ENCODE peak calls at places on chromosomes 7 and 10, in seven cellular contexts. C is adrenal gland, F is AG09309, M is cardiac muscle cell, I is foreskin fibroblast, U is epithelial cell of esophagus, H is H9. E is an unnamed sample.

GRCh38 chr7:22564511-22565045 is 64.6 kb upstream of the STEAP1B start:
- DNase-seq in I (peak), F (peak), H (no peak), M (no peak), U (peak), C (peak), E (peak)

GRCh38 chr7:147678943-147679342 is 911.6 kb upstream of the C7orf33 start:
- DNase-seq in H (no peak), M (no peak), I (no peak), F (no peak), C (no peak), U (no peak), E (no peak)

GRCh38 chr10:4246881-4247358 is 461.9 kb upstream of the KLF6 start:
- DNase-seq in U (peak), H (no peak), F (peak), M (no peak), I (peak), C (no peak), E (peak)

GRCh38 chr7:50368366-50368765 is 63.9 kb downstream of the IKZF1 start:
- DNase-seq in F (no peak), I (no peak), U (no peak), C (no peak), M (no peak), H (no peak), E (no peak)

GRCh38 chr7:13988765-13989137 is 715 bp downstream of the ETV1 start:
- DNase-seq in H (peak), C (peak), M (peak), F (no peak), U (no peak), I (peak), E (no peak)

GRCh38 chr10:48708144-48708543 is 23.5 kb downstream of the WDFY4 start:
- DNase-seq in M (peak), U (no peak), H (no peak), I (peak), F (no peak), C (no peak), E (no peak)

GRCh38 chr7:55336540-55336939 is 28.6 kb upstream of the LANCL2 start:
- DNase-seq in C (no peak), U (no peak), H (no peak), I (no peak), F (no peak), M (no peak), E (no peak)

GRCh38 chr10:101132636-101133473 is 1.8 kb downstream of the TLX1 start:
- DNase-seq in U (no peak), I (no peak), M (no peak), H (no peak), C (no peak), F (no peak), E (no peak)

GRCh38 chr10:76647276-76647675 is 990.3 kb downstream of the KCNMA1 start:
- DNase-seq in M (no peak), H (no peak), I (peak), C (no peak), U (no peak), F (no peak), E (no peak)

GRCh38 chr10:102612964-102613275 is 31.4 kb upstream of the TRIM8 start:
- DNase-seq in F (no peak), U (no peak), C (no peak), H (no peak), I (no peak), M (no peak), E (no peak)

GRCh38 chr7:120554960-120555571 is 282.1 kb downstream of the KCND2 start:
- DNase-seq in H (peak), F (no peak), M (peak), I (peak), C (peak), U (peak), E (peak)

GRCh38 chr7:3592438-3593134 is 291.5 kb downstream of the SDK1 start:
- DNase-seq in H (no peak), F (no peak), C (no peak), U (no peak), M (no peak), I (peak), E (no peak)

GRCh38 chr10:72819053-72819452 is 74.5 kb upstream of the OIT3 start:
- DNase-seq in U (no peak), F (no peak), I (no peak), H (no peak), M (no peak), C (no peak), E (no peak)

GRCh38 chr10:76282122-76283030 is 851.0 kb downstream of the LRMDA start:
- DNase-seq in M (no peak), U (no peak), F (no peak), C (peak), I (no peak), H (no peak), E (no peak)

GRCh38 chr10:57338823-57339558 is 928.7 kb downstream of the IPMK start:
- DNase-seq in I (peak), H (peak), F (peak), C (peak), U (peak), M (peak), E (peak)

GRCh38 chr7:15046851-15047250 is 144.3 kb upstream of the DGKB start:
- DNase-seq in M (no peak), I (no peak), C (no peak), H (no peak), F (no peak), U (no peak), E (no peak)

GRCh38 chr10:104090597-104090996 is 4.9 kb upstream of the COL17A1 start:
- DNase-seq in I (no peak), M (no peak), U (peak), C (no peak), F (no peak), H (no peak), E (no peak)

GRCh38 chr7:30367561-30367960 is 83.2 kb downstream of the ZNRF2 start:
- DNase-seq in M (no peak), F (no peak), U (no peak), C (no peak), I (no peak), H (no peak), E (no peak)

GRCh38 chr10:94199565-94199964 is 163.2 kb downstream of the NOC3L start:
- DNase-seq in M (no peak), U (peak), H (no peak), F (no peak), C (no peak), I (no peak), E (no peak)

GRCh38 chr7:110065112-110065511 is 1025.8 kb upstream of the LRRN3 start:
- DNase-seq in M (no peak), C (no peak), I (no peak), F (no peak), U (no peak), H (no peak), E (no peak)

GRCh38 chr10:66762218-66762729 is 163.6 kb upstream of the LRRTM3 start:
- DNase-seq in I (no peak), H (no peak), C (no peak), F (no peak), M (no peak), U (no peak), E (no peak)

GRCh38 chr7:13262929-13263530 is 575.6 kb downstream of the ARL4A start:
- DNase-seq in M (peak), U (peak), I (peak), H (no peak), F (no peak), C (no peak), E (no peak)

GRCh38 chr7:54687518-54688212 is 71.3 kb downstream of the SEC61G start:
- DNase-seq in F (no peak), U (no peak), H (no peak), M (no peak), I (no peak), C (no peak), E (no peak)

GRCh38 chr7:139043823-139044812 is 8.3 kb upstream of the ZC3HAV1L start:
- DNase-seq in U (peak), M (no peak), C (no peak), F (no peak), I (no peak), H (no peak), E (no peak)

GRCh38 chr10:4291995-4292394 is 507.0 kb upstream of the KLF6 start:
- DNase-seq in M (no peak), H (no peak), F (no peak), I (peak), U (no peak), C (no peak), E (no peak)

GRCh38 chr10:89047397-89047796 is 56.8 kb downstream of the FAS start:
- DNase-seq in F (no peak), C (no peak), U (no peak), M (no peak), I (peak), H (no peak), E (no peak)

GRCh38 chr10:62384057-62384446 is 9.9 kb downstream of the ZNF365 start:
- DNase-seq in U (peak), H (no peak), M (no peak), C (no peak), I (peak), F (peak), E (peak)

GRCh38 chr10:2980791-2981360 is 86.5 kb upstream of the PFKP start:
- DNase-seq in I (peak), H (no peak), C (no peak), U (peak), F (no peak), M (no peak), E (no peak)

GRCh38 chr10:117166420-117167345 is 28.6 kb upstream of the VAX1 start:
- DNase-seq in C (no peak), F (no peak), I (no peak), H (peak), M (no peak), U (peak), E (no peak)

GRCh38 chr7:2452074-2452507 is 24.1 kb downstream of the GRIFIN start:
- DNase-seq in H (no peak), F (no peak), C (no peak), M (no peak), I (no peak), U (no peak), E (no peak)

GRCh38 chr7:139393621-139394215 is 34.0 kb downstream of the LUC7L2 start:
- DNase-seq in I (peak), F (no peak), H (no peak), M (no peak), U (no peak), C (no peak), E (no peak)

GRCh38 chr10:103276251-103276936 is 544 bp upstream of the INA start:
- DNase-seq in F (no peak), M (no peak), I (no peak), H (peak), U (no peak), C (no peak), E (no peak)

GRCh38 chr10:51300617-51301350 is 226.5 kb downstream of the PRKG1 start:
- DNase-seq in F (no peak), C (no peak), U (no peak), H (no peak), M (no peak), I (no peak), E (no peak)

GRCh38 chr10:5723692-5724091 is 39.1 kb downstream of the TASOR2 start:
- DNase-seq in H (no peak), M (no peak), U (no peak), I (no peak), C (no peak), F (no peak), E (no peak)

GRCh38 chr10:37489658-37490003 is 364.2 kb downstream of the ANKRD30A start:
- DNase-seq in U (peak), I (no peak), M (no peak), H (no peak), F (no peak), C (no peak), E (no peak)

GRCh38 chr7:620052-620451 is 100.4 kb upstream of the PDGFA start:
- DNase-seq in I (peak), M (no peak), F (no peak), C (no peak), H (no peak), U (peak), E (no peak)

GRCh38 chr10:19719320-19719719 is 96.9 kb upstream of the PLXDC2 start:
- DNase-seq in C (no peak), U (no peak), F (peak), I (peak), M (no peak), H (no peak), E (peak)

GRCh38 chr10:61359452-61359851 is 93.7 kb downstream of the TMEM26 start:
- DNase-seq in F (no peak), I (no peak), H (no peak), C (no peak), U (no peak), M (no peak), E (no peak)

GRCh38 chr10:61366365-61366764 is 86.8 kb downstream of the TMEM26 start:
- DNase-seq in F (no peak), M (no peak), H (no peak), C (no peak), I (no peak), U (no peak), E (no peak)

GRCh38 chr10:61364619-61365018 is 88.6 kb downstream of the TMEM26 start:
- DNase-seq in I (no peak), C (no peak), U (no peak), H (no peak), F (no peak), M (no peak), E (no peak)
- TF ChIP-seq CTCF in I (no peak), C (no peak), U (no peak), H (no peak), F (no peak), M (no peak), E (no peak)

GRCh38 chr10:126907423-126907970 is 2.3 kb downstream of the DOCK1 start:
- DNase-seq in M (no peak), F (no peak), H (peak), I (no peak), C (no peak), U (peak), E (no peak)
- TF ChIP-seq CTCF in M (no peak), F (no peak), H (peak), I (no peak), C (no peak), U (peak), E (no peak)

DNA sequence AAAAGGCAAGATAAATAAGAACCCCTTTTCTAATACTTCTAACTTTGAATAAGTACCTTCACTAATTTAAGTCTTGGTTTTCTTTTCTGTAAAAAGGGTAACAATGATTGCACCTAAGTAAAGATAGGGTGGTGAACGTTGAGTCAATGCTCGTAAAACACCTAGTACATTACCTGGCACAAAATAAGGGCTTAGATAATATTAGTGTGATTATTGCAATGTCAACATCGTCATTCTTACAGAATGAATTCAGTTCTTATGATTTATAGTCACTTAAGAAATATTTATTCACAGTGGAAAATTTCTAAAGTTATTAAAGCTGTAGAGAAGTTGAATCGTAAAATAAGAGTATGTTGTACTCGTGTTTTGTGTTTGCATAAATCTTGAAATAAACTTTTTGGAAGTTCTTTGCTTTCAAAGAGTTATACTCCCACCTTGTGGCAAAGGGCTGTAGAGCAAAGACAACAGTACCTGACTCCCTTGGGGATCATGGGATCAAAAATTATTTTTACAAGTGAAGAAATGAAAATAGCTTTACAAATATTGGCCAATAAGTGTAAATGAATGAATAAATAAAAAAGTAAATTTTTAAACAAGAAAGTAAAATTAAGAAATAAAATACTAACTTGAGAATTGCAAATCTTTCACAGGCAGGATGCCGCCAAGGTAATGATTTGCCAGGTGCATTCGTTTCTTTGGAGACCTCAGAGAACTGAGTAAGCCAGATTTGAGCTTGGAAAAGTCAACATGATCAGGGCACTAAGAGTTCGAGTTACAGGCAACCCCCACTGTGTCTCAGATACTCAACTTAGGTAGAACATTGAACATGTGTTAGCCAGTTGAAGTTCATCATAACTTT is 285.8 kb upstream of the CACNA2D1 start:
- DNase-seq in M (peak), I (peak), U (peak), F (no peak), H (no peak), C (peak), E (no peak)
- TF ChIP-seq CTCF in M (peak), I (peak), U (peak), F (peak), H (peak), C (peak), E (peak)

GRCh38 chr10:28532509-28533314 is at the start of gene WAC:
- DNase-seq in M (peak), I (peak), H (peak), F (peak), C (peak), U (peak), E (peak)
- TF ChIP-seq CTCF in M (no peak), I (no peak), H (peak), F (no peak), C (no peak), U (no peak), E (no peak)